ENCODE peak calls at places on chromosome X, in four cellular contexts. H, V, B and Y are unnamed samples.

GRCh38 chrX:155068165-155068564 is 2.8 kb downstream of the CMC4 start:
- DNase-seq in V (peak), B (peak), H (peak), Y (peak)

GRCh38 chrX:148133099-148133725 is 152.1 kb downstream of the FMR1NB start:
- DNase-seq in H (peak), B (no peak), V (no peak), Y (no peak)

GRCh38 chrX:23953908-23954269 is 46.1 kb downstream of the CXorf58 start:
- DNase-seq in H (no peak), V (peak), B (no peak), Y (no peak)

GRCh38 chrX:107102980-107103379 is 15.6 kb downstream of the RBM41 start:
- DNase-seq in B (peak), H (peak), V (peak), Y (peak)

GRCh38 chrX:105190252-105190853 is 30.1 kb downstream of the TEX13A start:
- DNase-seq in V (peak), B (no peak), H (peak), Y (peak)

GRCh38 chrX:39310925-39311324 is 509.7 kb downstream of the MID1IP1 start:
- DNase-seq in V (no peak), B (no peak), H (no peak), Y (no peak)

GRCh38 chrX:458631-459061 is 71.9 kb upstream of the PPP2R3B start:
- DNase-seq in B (no peak), H (no peak), V (no peak), Y (no peak)

GRCh38 chrX:153651540-153652079 is 4.6 kb downstream of the DUSP9 start:
- DNase-seq in H (peak), B (peak), V (no peak), Y (no peak)

GRCh38 chrX:110321670-110322069 is 3.8 kb upstream of the AMMECR1 start:
- DNase-seq in H (no peak), V (no peak), B (no peak), Y (no peak)

GRCh38 chrX:42415636-42416035 is 362.3 kb downstream of the PPP1R2C start:
- DNase-seq in H (no peak), B (no peak), V (no peak), Y (no peak)

GRCh38 chrX:111361751-111362150 is 50.2 kb downstream of the DCX start:
- DNase-seq in H (no peak), B (no peak), V (no peak), Y (no peak)

GRCh38 chrX:133435544-133436124 is 20.3 kb upstream of the GPC4 start:
- DNase-seq in V (no peak), H (no peak), B (peak), Y (no peak)

GRCh38 chrX:154061801-154062200 is 35.7 kb downstream of the MECP2 start:
- DNase-seq in V (no peak), H (no peak), B (no peak), Y (no peak)

GRCh38 chrX:16239211-16239610 is 71.9 kb downstream of the MAGEB17 start:
- DNase-seq in V (no peak), B (no peak), H (peak), Y (peak)

GRCh38 chrX:153763298-153763932 is 634 bp upstream of the PLXNB3 start:
- DNase-seq in B (peak), V (no peak), H (no peak), Y (no peak)

DNA sequence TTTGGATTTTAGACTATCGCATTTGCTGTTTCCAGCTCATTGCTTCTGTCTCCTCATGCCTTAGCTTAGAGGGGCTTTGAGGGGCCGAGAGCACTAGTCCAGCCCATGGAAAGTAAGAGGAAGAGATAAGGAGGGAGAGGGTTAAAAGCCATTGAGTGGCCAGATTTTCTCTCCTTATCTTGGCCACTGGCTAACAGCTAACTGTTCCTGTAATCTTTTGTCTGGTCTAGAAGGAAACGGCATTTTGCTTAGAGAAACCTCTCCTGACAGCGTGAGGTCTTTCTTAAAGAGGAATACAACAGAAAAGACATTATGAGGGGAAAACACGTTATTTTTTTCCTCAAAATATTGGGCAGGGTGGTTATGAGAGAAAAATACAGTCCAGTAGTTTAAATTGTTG is 7.9 kb downstream of the GPR101 start:
- DNase-seq in B (no peak), V (no peak), H (no peak), Y (no peak)
- TF ChIP-seq SMC3 in B (no peak), V (no peak), H (no peak), Y (no peak)

DNA sequence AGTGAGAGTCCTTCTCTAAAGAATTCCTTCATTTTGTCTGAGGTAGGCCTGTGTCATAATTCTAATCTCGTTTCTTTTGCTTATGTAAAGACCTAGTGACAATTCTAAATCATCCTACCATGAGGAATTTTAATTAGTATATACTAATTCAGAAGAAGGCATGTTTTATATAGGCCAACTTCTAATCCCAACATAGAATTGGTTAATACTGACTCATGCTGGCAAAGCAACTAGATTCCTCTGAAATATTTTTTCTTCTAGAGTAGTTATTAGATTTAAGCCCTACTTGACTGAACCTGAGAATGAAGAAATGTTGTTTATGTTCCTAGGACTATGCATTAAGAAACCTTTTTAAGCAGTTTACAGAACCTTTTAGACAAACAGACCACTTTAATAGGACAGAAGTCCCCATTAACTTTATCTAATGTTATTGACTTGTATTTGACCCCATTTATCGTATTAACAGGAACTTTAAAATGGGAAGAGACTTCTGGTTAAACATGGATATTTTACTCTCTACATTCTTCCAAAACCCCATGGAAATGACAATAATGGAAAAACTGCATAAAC is 56.1 kb upstream of the EIF1AX start:
- DNase-seq in B (no peak), V (no peak), H (no peak), Y (peak)
- TF ChIP-seq SMC3 in B (no peak), V (no peak), H (no peak), Y (no peak)

GRCh38 chrX:118257781-118258180 is 88.1 kb upstream of the WDR44 start:
- DNase-seq in H (no peak), B (no peak), V (no peak), Y (no peak)

GRCh38 chrX:118251251-118251650 is 94.7 kb upstream of the WDR44 start:
- DNase-seq in H (no peak), B (no peak), V (no peak), Y (peak)

GRCh38 chrX:118255921-118256320 is 90.0 kb upstream of the WDR44 start:
- DNase-seq in H (no peak), V (no peak), B (no peak), Y (no peak)

GRCh38 chrX:118252967-118253366 is 92.9 kb upstream of the WDR44 start:
- DNase-seq in B (no peak), H (no peak), V (no peak), Y (no peak)

GRCh38 chrX:118254611-118255010 is 91.3 kb upstream of the WDR44 start:
- DNase-seq in B (peak), V (peak), H (peak), Y (peak)
- TF ChIP-seq SMC3 in B (peak), V (peak), H (peak), Y (peak)

GRCh38 chrX:20729421-20729820 is 462.7 kb upstream of the RPS6KA3 start:
- DNase-seq in V (no peak), B (no peak), H (no peak), Y (no peak)
- TF ChIP-seq SMC3 in V (no peak), B (no peak), H (no peak), Y (no peak)

DNA sequence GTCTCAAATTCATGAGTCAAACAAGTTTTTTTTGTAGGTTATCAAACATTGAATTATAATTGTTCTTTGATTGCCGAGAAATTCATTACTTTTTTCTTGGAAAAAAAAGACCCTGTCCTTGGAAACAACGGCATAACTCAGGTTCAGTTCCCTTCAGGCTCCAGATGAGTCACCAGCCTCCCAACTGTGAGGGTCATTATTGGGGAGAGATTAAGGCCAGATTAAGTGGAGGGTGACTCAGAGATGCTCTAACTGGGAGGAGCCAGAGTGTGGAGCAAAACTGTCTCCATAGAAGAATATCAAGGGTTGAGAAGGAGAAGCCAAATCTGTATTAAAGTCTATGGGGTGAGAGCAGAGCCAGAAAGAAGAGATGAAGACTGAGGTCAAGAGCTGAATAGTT is 9.6 kb downstream of the ADGRG4 start:
- DNase-seq in H (peak), V (peak), B (no peak), Y (peak)
- TF ChIP-seq SMC3 in H (no peak), V (no peak), B (no peak), Y (no peak)

GRCh38 chrX:7706032-7706431 is 136.9 kb upstream of the VCX start:
- DNase-seq in H (peak), V (no peak), B (no peak), Y (no peak)
- TF ChIP-seq SMC3 in H (no peak), V (no peak), B (no peak), Y (peak)

GRCh38 chrX:30653415-30654131 is at the start of gene GK:
- DNase-seq in H (no peak), V (peak), B (no peak), Y (peak)

GRCh38 chrX:30654989-30655607 is 1.9 kb downstream of the GK start:
- DNase-seq in B (no peak), H (no peak), V (no peak), Y (peak)

GRCh38 chrX:30652527-30653414 is 452 bp upstream of the GK start:
- DNase-seq in H (peak), V (peak), B (peak), Y (peak)

GRCh38 chrX:30649859-30650258 is 3.4 kb upstream of the GK start:
- DNase-seq in H (no peak), B (peak), V (no peak), Y (peak)
- TF ChIP-seq SMC3 in H (no peak), B (no peak), V (no peak), Y (no peak)

DNA sequence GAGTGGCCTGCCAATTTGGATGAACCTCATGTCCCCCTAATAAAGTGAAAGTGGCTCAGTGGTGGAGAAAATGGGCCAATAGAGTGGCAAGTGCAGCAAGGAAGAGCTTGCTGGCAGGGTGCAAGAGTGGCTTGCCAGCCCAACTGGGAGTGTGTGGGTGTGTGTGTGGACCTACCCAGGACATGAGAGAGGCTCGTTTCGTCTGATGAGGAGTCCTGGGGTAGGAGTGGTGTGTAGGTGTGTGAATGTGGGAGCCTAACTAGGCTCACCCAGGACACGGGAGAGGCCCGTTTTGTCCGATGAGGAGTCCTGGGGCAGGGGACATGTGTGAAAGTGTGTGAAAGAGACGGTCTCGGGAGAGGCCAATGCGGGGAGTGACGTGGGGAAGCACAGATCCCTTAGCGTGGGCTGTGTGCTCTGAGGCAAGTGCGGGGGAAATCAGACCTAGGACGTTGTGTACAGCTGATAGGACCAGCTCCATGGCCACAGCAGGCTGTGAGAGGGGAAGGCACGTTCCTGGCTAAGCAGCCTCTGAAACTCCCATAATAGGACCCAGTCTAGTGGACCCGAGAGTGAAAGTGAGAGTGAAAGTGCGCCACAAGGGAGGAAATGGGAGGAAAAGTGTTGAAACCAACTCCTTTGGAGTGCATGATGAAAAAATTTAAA is 5.3 kb downstream of the GAGE10 start:
- DNase-seq in B (no peak), V (peak), H (no peak), Y (no peak)
- TF ChIP-seq SMC3 in B (no peak), V (no peak), H (no peak), Y (no peak)

GRCh38 chrX:30504309-30504708 is 73.3 kb downstream of the TASL start:
- DNase-seq in B (peak), V (peak), H (peak), Y (peak)
- TF ChIP-seq SMC3 in B (peak), V (peak), H (peak), Y (peak)